ENCODE peak calls at places on chromosomes 5 and 9, in four cellular contexts. R is GM23248, B is NCI-H345, S is HCEC 1CT. O is an unnamed sample.

GRCh38 chr9:94207781-94208180 is 51.3 kb upstream of the ZNF169 start:
- DNase-seq in B (no peak), R (no peak), S (no peak), O (no peak)

GRCh38 chr9:13841801-13842462 is 472.0 kb downstream of the NFIB start:
- DNase-seq in R (no peak), S (no peak), B (peak; percentile 74), O (no peak)

GRCh38 chr9:4116708-4117460 is 183.0 kb downstream of the GLIS3 start:
- DNase-seq in B (no peak), R (peak; percentile 69), S (peak; percentile 59), O (no peak)

GRCh38 chr9:130537346-130538050 is 41.9 kb upstream of the FUBP3 start:
- DNase-seq in R (peak; percentile 37), B (no peak), S (no peak), O (no peak)

GRCh38 chr5:160133918-160134304 is 14.7 kb upstream of the PWWP2A start:
- DNase-seq in R (no peak), S (no peak), B (no peak), O (no peak)

GRCh38 chr9:16535555-16535954 is 334.9 kb downstream of the BNC2 start:
- DNase-seq in B (no peak), R (peak; percentile 52), S (no peak), O (no peak)

GRCh38 chr9:5892456-5893133 is 1.9 kb downstream of the MLANA start:
- DNase-seq in R (no peak), S (no peak), B (no peak), O (no peak)

GRCh38 chr5:101676646-101677045 is 619.4 kb downstream of the SLCO4C1 start:
- DNase-seq in S (no peak), B (no peak), R (no peak), O (no peak)

GRCh38 chr5:119398713-119399492 is 43.1 kb downstream of the TNFAIP8 start:
- DNase-seq in S (peak; percentile 20), R (peak; percentile 71), B (no peak), O (no peak)

GRCh38 chr9:72925126-72925810 is 27.6 kb downstream of the ALDH1A1 start:
- DNase-seq in B (no peak), S (no peak), R (no peak), O (no peak)

GRCh38 chr5:429453-430188 is 13.4 kb upstream of the EXOC3 start:
- DNase-seq in B (peak; percentile 74), S (no peak), R (peak; percentile 78), O (no peak)

GRCh38 chr9:134560206-134560605 is 81.4 kb upstream of the COL5A1 start:
- DNase-seq in B (no peak), R (no peak), S (no peak), O (no peak)

GRCh38 chr5:982377-983237 is 26.0 kb upstream of the NKD2 start:
- DNase-seq in B (no peak), R (peak; percentile 38), S (no peak), O (no peak)

GRCh38 chr5:38853753-38854470 is 8.1 kb downstream of the OSMR start:
- DNase-seq in R (peak; percentile 95), B (no peak), S (peak; percentile 90), O (peak; percentile 51)

GRCh38 chr5:126124706-126125345 is 298.4 kb upstream of the GRAMD2B start:
- DNase-seq in S (peak; percentile 78), R (peak; percentile 83), B (no peak), O (peak; percentile 7)

GRCh38 chr5:147391781-147392180 is 118.1 kb downstream of the DPYSL3 start:
- DNase-seq in B (peak; percentile 17), S (peak; percentile 73), R (peak; percentile 94), O (peak; percentile 38)

GRCh38 chr5:78653969-78654368 is 5.4 kb upstream of the LHFPL2 start:
- DNase-seq in B (no peak), S (no peak), R (no peak), O (no peak)

GRCh38 chr5:137037848-137038247 is 461.3 kb downstream of the SPOCK1 start:
- DNase-seq in S (no peak), R (no peak), B (no peak), O (no peak)

GRCh38 chr9:81787747-81788632 is 98.6 kb upstream of the TLE1 start:
- DNase-seq in S (peak; percentile 77), B (no peak), R (peak; percentile 94), O (no peak)

GRCh38 chr5:80481019-80481893 is 6.6 kb upstream of the FAM151B start:
- DNase-seq in R (peak; percentile 78), B (peak; percentile 7), S (peak; percentile 55), O (peak; percentile 38)

GRCh38 chr9:88694625-88695024 is 159.6 kb downstream of the NXNL2 start:
- DNase-seq in B (no peak), R (peak; percentile 20), S (peak; percentile 76), O (no peak)

GRCh38 chr5:17819786-17820185 is 185.5 kb downstream of the TAF11L14 start:
- DNase-seq in S (no peak), R (no peak), B (no peak), O (no peak)

GRCh38 chr5:79229357-79230174 is 6.4 kb upstream of the JMY start:
- DNase-seq in S (peak; percentile 91), B (no peak), R (peak; percentile 88), O (no peak)

GRCh38 chr9:133430244-133430643 is 8.1 kb downstream of the ADAMTS13 start:
- DNase-seq in R (no peak), B (no peak), S (no peak), O (no peak)